ENCODE peak calls at places on chromosomes 12 and 14, in nine cellular contexts. X is hepatocyte, S is HCT116, W is GM23248, I is OCI-LY7, R is SK-N-SH, H is PC-3, V is GM23338, E is MM.1S. D is an unnamed sample.
A peak's percentile ranks its signal among the peaks of the same experiment; 100 is the strongest.

GRCh38 chr14:35374273-35374681 is 30.3 kb downstream of the NFKBIA start:
- DNase-seq in I (no peak), V (no peak), H (peak; percentile 84), R (no peak), S (peak; percentile 35), E (no peak), W (peak; percentile 98), X (peak; percentile 77), D (no peak)

GRCh38 chr12:53290661-53291060 is 4.7 kb upstream of the PFDN5 start:
- DNase-seq in V (no peak), S (no peak), R (no peak), W (peak; percentile 61), X (no peak), H (no peak), E (no peak), I (no peak), D (no peak)

GRCh38 chr12:32025906-32026305 is 66.7 kb downstream of the RESF1 start:
- DNase-seq in R (no peak), X (no peak), W (no peak), E (peak; percentile 35), V (no peak), I (peak; percentile 82), S (no peak), H (no peak), D (no peak)

GRCh38 chr14:104341532-104342434 is 203.4 kb downstream of the KIF26A start:
- DNase-seq in I (peak; percentile 44), E (peak; percentile 54), X (peak; percentile 80), V (peak; percentile 95), R (peak; percentile 67), S (peak; percentile 88), H (peak; percentile 79), W (peak; percentile 15), D (peak; percentile 92)

GRCh38 chr14:65206448-65207096 is 104.3 kb upstream of the MAX start:
- DNase-seq in X (no peak), S (no peak), R (no peak), I (peak; percentile 88), V (no peak), H (peak; percentile 78), W (peak; percentile 86), E (peak; percentile 67), D (no peak)

GRCh38 chr12:6773662-6774351 is 1.5 kb downstream of the LAG3 start:
- DNase-seq in W (no peak), R (no peak), V (peak; percentile 66), I (no peak), S (no peak), E (no peak), H (no peak), X (no peak), D (peak; percentile 66)

GRCh38 chr12:1916396-1917171 is 1.9 kb downstream of the CACNA2D4 start:
- DNase-seq in V (no peak), W (no peak), E (no peak), X (peak; percentile 46), R (peak; percentile 78), I (no peak), S (no peak), H (no peak), D (no peak)

GRCh38 chr12:41205070-41205715 is 17.1 kb downstream of the PDZRN4 start:
- DNase-seq in E (peak; percentile 13), R (no peak), S (no peak), H (no peak), I (no peak), W (no peak), V (no peak), X (no peak), D (peak; percentile 58)

GRCh38 chr12:7870335-7870734 is 2.4 kb downstream of the SLC2A14 start:
- DNase-seq in R (no peak), X (no peak), S (no peak), E (peak; percentile 9), H (no peak), V (no peak), I (no peak), W (no peak), D (no peak)

GRCh38 chr12:79555006-79555925 is 135.5 kb downstream of the PAWR start:
- DNase-seq in V (peak; percentile 44), H (peak; percentile 77), X (peak; percentile 64), S (peak; percentile 26), R (peak; percentile 36), W (peak; percentile 67), I (peak; percentile 31), E (no peak), D (no peak)

GRCh38 chr14:77882098-77882497 is 82.2 kb downstream of the ADCK1 start:
- DNase-seq in R (peak; percentile 85), V (no peak), E (no peak), I (no peak), H (peak; percentile 7), S (no peak), X (peak; percentile 39), W (peak; percentile 30), D (no peak)

GRCh38 chr12:6563448-6564050 is 4.5 kb downstream of the NOP2 start:
- DNase-seq in V (peak; percentile 87), R (peak; percentile 73), I (peak; percentile 65), W (peak; percentile 65), X (peak; percentile 70), S (no peak), E (peak; percentile 28), H (peak; percentile 46), D (peak; percentile 73)

GRCh38 chr12:85833558-85833957 is 2.7 kb downstream of the RASSF9 start:
- DNase-seq in S (no peak), V (no peak), X (no peak), E (no peak), W (no peak), I (no peak), H (no peak), R (no peak), D (no peak)

GRCh38 chr12:85834378-85834777 is 1.8 kb downstream of the RASSF9 start:
- DNase-seq in S (no peak), I (no peak), R (no peak), V (peak; percentile 23), X (no peak), H (peak; percentile 47), E (no peak), W (peak; percentile 29), D (no peak)

GRCh38 chr12:85835417-85835809 is 796 bp downstream of the RASSF9 start:
- DNase-seq in S (no peak), X (no peak), V (peak; percentile 45), H (peak; percentile 25), E (no peak), R (no peak), I (no peak), W (peak; percentile 66), D (peak; percentile 12)

GRCh38 chr12:85835810-85836715 is at the start of gene RASSF9:
- DNase-seq in R (no peak), X (peak; percentile 70), V (peak; percentile 28), W (peak; percentile 90), I (no peak), E (no peak), H (peak; percentile 53), S (no peak), D (peak; percentile 18)

GRCh38 chr12:85836716-85837100 is 499 bp upstream of the RASSF9 start:
- DNase-seq in R (no peak), H (no peak), W (no peak), V (peak; percentile 10), S (no peak), I (no peak), E (no peak), X (no peak), D (no peak)
- H2AFZ ChIP-seq in R (peak overlapping the region; percentile 74), H (peak overlapping the region; percentile 90), W (peak overlapping the region; percentile 89), V (peak overlapping the region; percentile 30), S (no peak overlapping the region), I (no peak overlapping the region), E (no peak overlapping the region), X (peak overlapping the region; percentile 61), D (peak overlapping the region; percentile 92)

GRCh38 chr14:67622675-67623074 is 3.0 kb downstream of the ARG2 start:
- DNase-seq in I (peak; percentile 35), E (no peak), R (no peak), S (no peak), H (peak; percentile 79), X (peak; percentile 81), V (peak; percentile 77), W (peak; percentile 91), D (peak; percentile 27)
- TF ChIP-seq EZH2phosphoT487 in I (no peak), E (no peak), R (no peak), S (no peak), H (no peak), X (no peak), V (no peak), W (no peak), D (no peak)

GRCh38 chr14:61185534-61185933 is 95.6 kb downstream of the TMEM30B start:
- DNase-seq in S (no peak), V (no peak), R (no peak), H (no peak), X (no peak), I (no peak), W (no peak), E (no peak), D (no peak)

GRCh38 chr14:61186341-61186740 is 94.8 kb downstream of the TMEM30B start:
- DNase-seq in R (no peak), H (no peak), V (no peak), I (no peak), X (no peak), E (no peak), S (no peak), W (no peak), D (no peak)

GRCh38 chr14:61187642-61187905 is 93.6 kb downstream of the TMEM30B start:
- DNase-seq in S (no peak), W (no peak), R (no peak), I (no peak), V (no peak), E (no peak), H (no peak), X (no peak), D (no peak)

GRCh38 chr14:61188196-61188595 is 92.9 kb downstream of the TMEM30B start:
- DNase-seq in S (no peak), E (no peak), X (no peak), V (peak; percentile 77), R (no peak), H (no peak), W (peak; percentile 73), I (no peak), D (peak; percentile 21)

DNA sequence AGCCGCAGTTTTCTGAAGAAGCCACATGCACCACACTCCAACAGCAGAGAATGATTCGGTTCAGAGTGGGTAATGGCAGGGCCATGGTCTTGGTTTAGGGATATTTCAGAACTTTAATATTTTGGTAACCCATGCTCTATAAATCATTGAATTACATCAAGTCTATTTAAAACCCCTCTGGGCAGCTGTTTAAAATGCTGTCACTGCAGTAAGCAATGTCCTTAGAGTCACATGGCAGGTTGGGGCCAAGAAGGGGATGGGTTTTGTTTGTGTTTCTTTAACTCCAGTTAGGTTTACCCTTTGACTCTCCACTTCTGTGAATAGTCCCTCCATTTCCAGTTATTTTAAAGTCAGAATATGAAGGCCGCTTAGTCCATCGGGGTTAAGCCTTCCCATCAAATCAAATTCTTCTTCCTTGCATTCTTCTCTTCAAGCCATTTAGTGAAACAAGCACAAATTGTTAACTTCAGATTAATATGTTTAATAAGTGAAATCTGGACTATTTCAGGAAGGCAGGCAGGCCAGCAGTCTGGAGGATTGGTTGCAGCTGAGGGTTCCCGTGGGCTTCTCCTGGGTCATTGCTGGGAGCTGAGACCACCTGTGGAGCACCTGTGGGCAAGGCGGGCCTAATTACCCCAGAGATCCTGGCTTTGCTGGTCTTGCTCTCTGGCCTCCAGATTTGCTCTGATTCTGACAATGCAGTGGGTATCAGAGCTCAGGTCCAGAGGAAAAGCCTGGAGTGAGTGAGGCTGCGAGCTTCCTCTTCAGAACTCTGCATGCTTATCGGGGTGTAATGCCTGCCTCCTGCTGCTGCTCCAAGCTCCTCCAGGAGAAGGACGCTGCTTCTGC is 94.1 kb downstream of the TMEM30B start:
- DNase-seq in W (no peak), S (no peak), R (no peak), E (no peak), X (no peak), I (no peak), V (no peak), H (no peak), D (peak; percentile 23)
- H2AFZ ChIP-seq in W (no peak overlapping the region), S (no peak overlapping the region), R (no peak overlapping the region), E (no peak overlapping the region), X (no peak overlapping the region), I (no peak overlapping the region), V (no peak overlapping the region), H (no peak overlapping the region), D (no peak overlapping the region)

GRCh38 chr12:34388636-34389377 is 366.5 kb downstream of the ALG10 start:
- DNase-seq in X (no peak), V (no peak), H (no peak), S (no peak), R (no peak), W (no peak), I (no peak), E (no peak), D (no peak)
- TF ChIP-seq EZH2phosphoT487 in X (no peak), V (no peak), H (no peak), S (no peak), R (no peak), W (no peak), I (no peak), E (no peak), D (no peak)

D was measured in neural progenitor cell.